ENCODE peak calls at places on chromosomes 5 and 9, in ten cellular contexts. U is neural progenitor cell, S is astrocyte, X is spleen, J is cardiac muscle cell, O is upper lobe of left lung, F is ovary, N is lung, Y is colonic mucosa, Q is psoas muscle. Z is an unnamed sample. For H3K9me3, the result is how much of the 10 kb centered on the place peaks cover.

GRCh38 chr5:37774912-37775483 is 64.8 kb downstream of the GDNF start:
- DNase-seq in S (no peak), Y (peak), F (no peak), X (no peak), Q (no peak), O (no peak), U (peak), J (no peak), N (no peak), Z (no peak)

GRCh38 chr9:114588671-114589526 is 1.3 kb downstream of the ATP6V1G1 start:
- DNase-seq in Y (no peak), X (no peak), N (no peak), J (no peak), Q (no peak), F (no peak), U (peak), S (peak), O (no peak), Z (no peak)

GRCh38 chr9:89954229-89954628 is 349.4 kb downstream of the GADD45G start:
- DNase-seq in X (no peak), Q (no peak), Y (no peak), U (no peak), J (no peak), F (no peak), N (no peak), S (no peak), O (no peak), Z (no peak)

GRCh38 chr9:61671276-61671973 is 481.6 kb downstream of the SPATA31A7 start:
- DNase-seq in U (no peak), J (no peak), N (no peak), Y (no peak), Q (no peak), F (no peak), O (peak), X (peak), S (no peak), Z (no peak)

GRCh38 chr9:19446361-19446861 is 37.6 kb downstream of the ACER2 start:
- DNase-seq in S (no peak), O (no peak), N (no peak), J (no peak), F (no peak), Q (no peak), X (no peak), Y (no peak), U (peak), Z (no peak)

GRCh38 chr5:87383216-87383615 is 29.5 kb downstream of the CCNH start:
- DNase-seq in N (no peak), F (no peak), U (no peak), J (no peak), Q (no peak), X (no peak), Y (no peak), O (no peak), S (peak), Z (no peak)

GRCh38 chr9:35791321-35791921 is at the start of gene NPR2:
- DNase-seq in F (peak), S (no peak), O (peak), J (peak), Y (no peak), X (no peak), N (no peak), Q (peak), U (peak), Z (no peak)

GRCh38 chr9:15423328-15423985 is 781 bp downstream of the SNAPC3 start:
- DNase-seq in N (no peak), S (no peak), U (peak), X (no peak), F (no peak), Y (peak), J (no peak), Q (no peak), O (no peak), Z (no peak)

GRCh38 chr9:94804316-94804715 is 77.8 kb downstream of the AOPEP start:
- DNase-seq in J (no peak), Q (no peak), U (no peak), S (no peak), N (no peak), Y (no peak), F (no peak), O (no peak), X (no peak), Z (no peak)

GRCh38 chr5:172448999-172449398 is 5.3 kb downstream of the SH3PXD2B start:
- DNase-seq in N (no peak), Y (no peak), S (no peak), J (no peak), Q (no peak), X (peak), F (no peak), U (no peak), O (no peak), Z (no peak)

GRCh38 chr5:94613583-94613982 is 4.8 kb downstream of the KIAA0825 start:
- DNase-seq in X (no peak), U (peak), Q (no peak), N (no peak), S (no peak), F (no peak), J (peak), Y (no peak), O (no peak), Z (no peak)

GRCh38 chr5:153569036-153569435 is 78.6 kb downstream of the GRIA1 start:
- DNase-seq in X (no peak), U (no peak), N (no peak), Y (no peak), F (no peak), O (no peak), Q (no peak), J (no peak), S (no peak), Z (no peak)

GRCh38 chr9:22682536-22683392 is 236.1 kb downstream of the DMRTA1 start:
- DNase-seq in O (no peak), F (no peak), N (no peak), X (no peak), U (no peak), S (peak), Q (peak), Y (no peak), J (no peak), Z (no peak)

GRCh38 chr9:91991621-91992435 is 41.8 kb upstream of the ROR2 start:
- DNase-seq in J (no peak), N (no peak), O (peak), F (no peak), S (no peak), X (no peak), Q (no peak), U (no peak), Y (no peak), Z (no peak)

GRCh38 chr5:173420108-173420507 is 91.9 kb upstream of the STC2 start:
- DNase-seq in Q (no peak), X (no peak), N (no peak), U (no peak), O (no peak), Y (no peak), J (no peak), S (peak), F (no peak), Z (no peak)

GRCh38 chr5:175861337-175862130 is 9.8 kb upstream of the CPLX2 start:
- DNase-seq in X (peak), Y (no peak), S (no peak), J (no peak), U (peak), F (no peak), O (no peak), Q (no peak), N (no peak), Z (no peak)

GRCh38 chr9:69472101-69472625 is 147.1 kb downstream of the ENTREP1 start:
- DNase-seq in N (no peak), Q (no peak), U (no peak), S (no peak), F (no peak), O (no peak), J (no peak), X (no peak), Y (no peak), Z (no peak)

GRCh38 chr9:129719135-129719534 is 33.7 kb downstream of the PTGES start:
- DNase-seq in O (peak), N (no peak), Q (no peak), F (no peak), S (no peak), J (no peak), X (no peak), U (peak), Y (no peak), Z (no peak)

GRCh38 chr5:35237580-35238376 is 7.5 kb upstream of the PRLR start:
- DNase-seq in N (no peak), J (no peak), Q (no peak), U (no peak), X (no peak), S (no peak), O (no peak), F (no peak), Y (peak), Z (no peak)

GRCh38 chr9:106177216-106177615 is 482.9 kb downstream of the TMEM38B start:
- DNase-seq in Y (no peak), X (no peak), J (no peak), N (no peak), U (no peak), F (no peak), Q (no peak), O (no peak), S (no peak), Z (no peak)

GRCh38 chr5:38994329-38994927 is 79.8 kb downstream of the RICTOR start:
- DNase-seq in Y (peak), Q (no peak), F (peak), X (no peak), J (peak), U (peak), S (peak), N (peak), O (no peak), Z (no peak)

GRCh38 chr5:122775713-122776084 is 819 bp downstream of the SNX2 start:
- DNase-seq in O (no peak), Q (no peak), J (no peak), X (no peak), S (no peak), U (no peak), F (no peak), N (no peak), Y (no peak), Z (no peak)

GRCh38 chr5:141245250-141245717 is at the start of gene PCDHB15:
- DNase-seq in J (peak), S (peak), O (no peak), N (no peak), U (peak), Q (no peak), F (peak), X (no peak), Y (no peak), Z (no peak)

DNA sequence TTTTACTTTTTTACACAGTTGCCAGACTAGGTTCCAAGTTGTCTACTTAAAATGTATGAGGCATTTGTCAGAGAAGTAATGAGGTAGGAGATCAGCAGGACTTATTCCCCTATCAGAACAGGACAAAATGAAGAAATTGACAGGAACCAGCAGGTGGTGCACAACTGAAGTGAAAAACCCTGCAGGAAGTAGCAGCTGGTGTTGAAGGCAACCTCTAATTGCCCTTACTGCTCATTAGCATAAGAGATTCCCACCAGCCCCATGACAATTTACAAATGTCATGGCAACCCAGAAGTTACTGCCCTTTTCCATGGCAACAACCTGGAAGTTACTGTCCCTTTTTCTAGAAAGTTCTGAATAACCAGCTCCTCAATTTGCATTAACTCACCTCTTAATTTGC is 5.4 kb downstream of the PCDHB15 start:
- DNase-seq in Q (no peak), N (no peak), J (no peak), U (peak), X (no peak), F (no peak), S (no peak), Y (no peak), O (no peak), Z (no peak)
- H3K9me3 ChIP-seq in Q (half or more), N (half or more), J (under half), U (under half), X (half or more), F (under half), S (under half), Y (under half), O (half or more), Z (half or more)

DNA sequence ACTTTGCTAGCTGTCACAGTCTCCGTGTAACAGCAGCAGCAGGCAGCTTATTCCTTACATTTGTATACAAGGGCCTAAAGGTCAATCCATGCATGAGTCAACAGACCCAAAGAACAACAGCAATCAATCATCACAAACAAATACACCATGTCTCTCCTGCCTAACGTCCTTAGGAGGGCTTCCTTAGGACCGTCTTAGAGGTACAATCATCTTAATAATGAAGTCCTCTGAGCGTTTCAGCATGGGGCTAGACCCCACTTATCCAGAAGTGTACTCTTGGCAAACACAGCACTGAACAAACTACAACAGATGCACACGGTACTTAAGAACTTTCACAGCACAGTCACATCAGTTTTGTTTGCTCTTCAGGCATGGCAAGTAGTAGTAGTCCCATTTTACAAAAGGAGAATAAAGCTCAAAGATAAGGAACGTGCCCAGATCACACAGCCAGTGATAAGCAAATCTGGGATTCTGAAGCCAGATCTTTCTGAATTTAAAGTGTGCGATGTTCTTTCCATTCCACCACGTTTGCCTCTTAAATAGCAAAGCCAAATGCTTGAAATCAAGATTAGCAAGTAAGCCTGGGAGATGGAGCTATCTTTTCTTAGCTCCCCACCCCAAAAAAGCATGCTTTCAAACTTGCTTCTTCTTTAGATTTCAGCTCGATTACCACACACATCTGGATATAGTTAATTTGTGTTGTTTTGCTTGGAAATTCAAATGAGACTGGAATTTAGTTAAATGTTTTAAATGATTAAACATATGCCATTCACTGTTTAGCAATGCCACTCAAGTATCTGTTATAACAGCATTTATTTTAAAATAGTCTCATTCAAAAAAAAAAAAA is 24.2 kb downstream of the PSMB7 start:
- DNase-seq in F (no peak), S (peak), N (no peak), Y (no peak), X (no peak), O (no peak), U (peak), Q (no peak), J (no peak), Z (no peak)
- H3K4me3 ChIP-seq in F (no peak), S (no peak), N (no peak), Y (no peak), X (no peak), O (no peak), U (no peak), Q (no peak), J (no peak), Z (no peak)

GRCh38 chr5:124986667-124987066 is 240.2 kb upstream of the ZNF608 start:
- DNase-seq in O (no peak), S (no peak), N (no peak), F (no peak), Y (no peak), Q (no peak), J (no peak), U (no peak), X (no peak), Z (no peak)
- TF ChIP-seq CTCF in O (no peak), S (no peak), N (no peak), F (no peak), Y (no peak), Q (no peak), J (no peak), U (no peak), X (no peak), Z (no peak)

DNA sequence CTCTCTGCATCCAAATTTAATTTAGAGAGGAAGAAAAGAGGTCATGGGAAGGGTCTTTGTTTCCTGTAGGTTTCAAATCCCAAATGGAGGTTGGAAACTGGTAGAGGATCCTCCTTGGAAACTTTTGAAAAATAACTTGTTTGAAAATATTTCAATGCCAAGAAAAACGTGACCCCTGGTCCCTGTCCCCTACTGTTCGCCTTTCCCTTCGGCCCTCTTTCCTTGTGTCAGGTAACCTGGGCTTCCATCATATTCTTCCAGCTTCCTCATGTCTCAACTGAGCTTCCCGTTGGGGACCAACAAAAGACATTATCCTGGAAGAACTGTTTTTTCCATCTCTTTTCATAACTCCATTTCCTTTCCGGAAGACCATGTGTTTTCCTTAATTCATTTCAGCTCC is 266.7 kb upstream of the ANKRD55 start:
- DNase-seq in Y (no peak), O (no peak), F (no peak), J (no peak), X (no peak), Q (no peak), U (no peak), N (no peak), S (no peak), Z (no peak)
- H3K9me3 ChIP-seq in Y (under half), O (under half), F (under half), J (under half), X (under half), Q (under half), U (under half), N (under half), S (under half), Z (under half)

DNA sequence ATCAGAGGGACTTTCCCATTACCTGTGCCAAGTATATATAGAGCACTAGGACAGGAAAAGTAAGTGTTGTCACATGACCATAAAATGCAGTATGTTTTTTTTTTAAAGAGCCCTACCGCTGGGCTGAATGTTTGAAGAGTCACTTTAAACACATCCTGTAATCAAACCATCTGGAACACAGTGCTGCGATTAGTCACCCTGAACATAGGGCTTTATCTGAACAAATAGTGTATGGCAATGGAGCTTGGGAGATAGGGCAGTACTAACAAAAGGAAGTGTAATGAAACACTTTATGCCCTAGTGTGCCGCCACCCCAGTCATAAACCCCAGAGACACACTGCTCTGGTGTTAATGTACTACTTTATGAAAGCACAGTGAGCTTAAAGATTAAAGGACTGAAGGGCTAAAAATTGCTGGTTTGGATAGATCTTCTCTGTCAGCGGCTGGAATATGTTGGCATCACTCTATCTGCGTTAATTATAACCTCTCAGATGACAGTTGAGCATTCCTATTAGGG is 90.4 kb downstream of the ZNF608 start:
- DNase-seq in F (no peak), O (no peak), S (peak), Y (peak), J (no peak), X (no peak), Q (no peak), U (no peak), N (peak), Z (no peak)
- H3K4me3 ChIP-seq in F (no peak), O (no peak), S (peak), Y (no peak), J (no peak), X (no peak), Q (peak), U (no peak), N (no peak), Z (no peak)

DNA sequence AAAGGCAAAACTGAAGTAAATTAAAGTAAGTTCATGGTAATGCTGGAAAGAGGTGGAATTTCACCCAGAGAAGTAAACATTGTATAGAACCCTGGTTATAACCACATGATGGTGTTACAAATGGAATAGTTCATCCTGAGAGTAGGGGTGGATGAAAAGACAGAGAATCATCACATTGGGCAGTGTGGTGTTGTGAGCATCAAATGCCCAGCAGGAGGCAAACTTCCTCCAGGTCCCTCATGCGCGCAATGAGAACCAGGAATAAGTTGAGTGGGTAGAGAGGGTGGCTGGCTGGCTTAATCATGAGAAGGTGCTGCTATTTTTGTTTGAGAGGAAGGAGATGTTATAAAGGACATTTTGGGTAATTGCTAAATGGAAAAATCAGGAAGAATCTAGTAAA is 163.3 kb upstream of the HMHB1 start:
- DNase-seq in Q (no peak), F (no peak), J (no peak), O (no peak), Y (no peak), X (no peak), N (no peak), S (no peak), U (no peak), Z (no peak)
- TF ChIP-seq CTCF in Q (peak), F (no peak), J (no peak), O (no peak), Y (no peak), X (no peak), N (peak), S (no peak), U (no peak), Z (no peak)

GRCh38 chr9:116276651-116277121 is 123.1 kb downstream of the PAPPA start:
- DNase-seq in O (peak), S (peak), Q (no peak), U (peak), F (no peak), Y (no peak), N (no peak), X (no peak), J (no peak), Z (no peak)

GRCh38 chr9:116282598-116282997 is 129.0 kb downstream of the PAPPA start:
- DNase-seq in J (no peak), Y (no peak), U (peak), N (no peak), O (no peak), F (no peak), X (no peak), Q (no peak), S (no peak), Z (no peak)

GRCh38 chr9:116280529-116280928 is 126.9 kb downstream of the PAPPA start:
- DNase-seq in S (peak), U (no peak), Y (no peak), F (no peak), N (no peak), J (no peak), X (no peak), Q (no peak), O (no peak), Z (no peak)

GRCh38 chr9:116278326-116278725 is 124.7 kb downstream of the PAPPA start:
- DNase-seq in X (no peak), S (no peak), U (no peak), O (no peak), F (no peak), Q (no peak), N (no peak), J (no peak), Y (no peak), Z (no peak)

DNA sequence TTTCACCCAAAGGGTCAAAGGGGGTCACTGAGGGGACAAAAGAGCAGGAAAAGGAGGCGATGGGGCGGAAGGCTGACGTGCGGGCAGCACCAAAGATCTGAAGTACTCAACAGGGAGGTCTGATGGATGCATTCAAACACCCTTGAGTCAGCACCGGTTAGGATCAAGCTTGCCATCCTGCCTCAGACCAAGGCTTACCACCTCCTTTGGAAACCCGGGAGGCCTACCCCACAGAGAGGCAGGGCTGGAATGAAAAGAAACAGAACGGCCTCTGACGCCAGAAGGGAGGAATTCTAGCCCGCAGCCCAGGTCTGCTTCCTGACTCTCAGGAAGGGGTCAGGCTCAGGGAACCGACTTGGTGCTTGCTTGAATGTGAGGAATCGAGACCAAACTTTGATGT is 125.6 kb downstream of the PAPPA start:
- DNase-seq in O (no peak), X (no peak), Q (no peak), U (peak), F (no peak), N (no peak), S (peak), J (peak), Y (no peak), Z (no peak)
- H3K9me3 ChIP-seq in O (under half), X (under half), Q (under half), U (under half), F (under half), N (under half), S (under half), J (under half), Y (under half), Z (under half)

Z was measured in ascending aorta.